ENCODE peak calls at places on chromosomes 5 and 9, in ten cellular contexts. One of them, this sample, is unnamed.

GRCh38 chr5:28807230-28807629 is 1768.8 kb upstream of the CDH9 start:
- DNase-seq in mesendoderm: no peak
- DNase-seq in neuronal stem cell: no peak
- DNase-seq in GM23338: no peak
- DNase-seq in CD8-positive, alpha-beta memory T cell: no peak
- DNase-seq in H1: no peak
- DNase-seq in thoracic aorta: no peak
- DNase-seq in fibroblast of lung: no peak
- DNase-seq in heart right ventricle: no peak
- DNase-seq in upper lobe of right lung: no peak
- DNase-seq in this sample: no peak

GRCh38 chr5:14724633-14725032 is 60.1 kb downstream of the OTULIN start:
- DNase-seq in mesendoderm: no peak
- DNase-seq in heart right ventricle: no peak
- DNase-seq in fibroblast of lung: no peak
- DNase-seq in upper lobe of right lung: no peak
- DNase-seq in GM23338: no peak
- DNase-seq in neuronal stem cell: no peak
- DNase-seq in CD8-positive, alpha-beta memory T cell: no peak
- DNase-seq in H1: no peak
- DNase-seq in thoracic aorta: no peak
- DNase-seq in this sample: no peak

GRCh38 chr5:132747693-132748440 is 641 bp downstream of the CCNI2 start:
- DNase-seq in upper lobe of right lung: no peak
- DNase-seq in H1: peak; percentile 74
- DNase-seq in heart right ventricle: no peak
- DNase-seq in CD8-positive, alpha-beta memory T cell: peak; percentile 19
- DNase-seq in GM23338: peak; percentile 63
- DNase-seq in neuronal stem cell: no peak
- DNase-seq in mesendoderm: peak; percentile 28
- DNase-seq in fibroblast of lung: no peak
- DNase-seq in thoracic aorta: no peak
- DNase-seq in this sample: peak; percentile 77

GRCh38 chr5:122775713-122776084 is 819 bp downstream of the SNX2 start:
- DNase-seq in upper lobe of right lung: no peak
- DNase-seq in heart right ventricle: no peak
- DNase-seq in mesendoderm: no peak
- DNase-seq in thoracic aorta: no peak
- DNase-seq in GM23338: no peak
- DNase-seq in fibroblast of lung: peak; percentile 26
- DNase-seq in CD8-positive, alpha-beta memory T cell: no peak
- DNase-seq in H1: no peak
- DNase-seq in neuronal stem cell: no peak
- DNase-seq in this sample: no peak

GRCh38 chr9:126642839-126643238 is 29.1 kb downstream of the LMX1B start:
- DNase-seq in CD8-positive, alpha-beta memory T cell: no peak
- DNase-seq in upper lobe of right lung: no peak
- DNase-seq in thoracic aorta: no peak
- DNase-seq in mesendoderm: peak; percentile 88
- DNase-seq in heart right ventricle: no peak
- DNase-seq in H1: no peak
- DNase-seq in neuronal stem cell: no peak
- DNase-seq in GM23338: no peak
- DNase-seq in fibroblast of lung: no peak
- DNase-seq in this sample: no peak

GRCh38 chr5:6715758-6716633 is 2.8 kb downstream of the TENT4A start:
- DNase-seq in neuronal stem cell: no peak
- DNase-seq in upper lobe of right lung: peak; percentile 42
- DNase-seq in GM23338: no peak
- DNase-seq in CD8-positive, alpha-beta memory T cell: no peak
- DNase-seq in thoracic aorta: no peak
- DNase-seq in heart right ventricle: no peak
- DNase-seq in H1: no peak
- DNase-seq in fibroblast of lung: no peak
- DNase-seq in mesendoderm: no peak
- DNase-seq in this sample: no peak

GRCh38 chr9:124852829-124853531 is at the start of gene WDR38:
- DNase-seq in fibroblast of lung: peak; percentile 72
- DNase-seq in H1: peak; percentile 92
- DNase-seq in thoracic aorta: no peak
- DNase-seq in mesendoderm: peak; percentile 91
- DNase-seq in CD8-positive, alpha-beta memory T cell: peak; percentile 83
- DNase-seq in heart right ventricle: peak; percentile 83
- DNase-seq in neuronal stem cell: peak; percentile 78
- DNase-seq in GM23338: peak; percentile 89
- DNase-seq in upper lobe of right lung: peak; percentile 88
- DNase-seq in this sample: peak; percentile 91

GRCh38 chr5:79408028-79408427 is 105.9 kb downstream of the HOMER1 start:
- DNase-seq in thoracic aorta: no peak
- DNase-seq in fibroblast of lung: no peak
- DNase-seq in CD8-positive, alpha-beta memory T cell: no peak
- DNase-seq in upper lobe of right lung: no peak
- DNase-seq in neuronal stem cell: no peak
- DNase-seq in mesendoderm: no peak
- DNase-seq in H1: no peak
- DNase-seq in heart right ventricle: no peak
- DNase-seq in GM23338: no peak
- DNase-seq in this sample: no peak

GRCh38 chr5:10262995-10263394 is 12.9 kb downstream of the CCT5 start:
- DNase-seq in heart right ventricle: no peak
- DNase-seq in upper lobe of right lung: no peak
- DNase-seq in H1: no peak
- DNase-seq in thoracic aorta: no peak
- DNase-seq in fibroblast of lung: no peak
- DNase-seq in neuronal stem cell: no peak
- DNase-seq in GM23338: no peak
- DNase-seq in mesendoderm: no peak
- DNase-seq in CD8-positive, alpha-beta memory T cell: no peak
- DNase-seq in this sample: no peak

GRCh38 chr5:10262121-10262774 is 12.2 kb downstream of the CCT5 start:
- DNase-seq in GM23338: no peak
- DNase-seq in upper lobe of right lung: no peak
- DNase-seq in fibroblast of lung: no peak
- DNase-seq in heart right ventricle: no peak
- DNase-seq in H1: no peak
- DNase-seq in CD8-positive, alpha-beta memory T cell: no peak
- DNase-seq in mesendoderm: no peak
- DNase-seq in thoracic aorta: no peak
- DNase-seq in neuronal stem cell: no peak
- DNase-seq in this sample: no peak

GRCh38 chr5:10261065-10261464 is 11.0 kb downstream of the CCT5 start:
- DNase-seq in mesendoderm: no peak
- DNase-seq in fibroblast of lung: no peak
- DNase-seq in CD8-positive, alpha-beta memory T cell: no peak
- DNase-seq in thoracic aorta: no peak
- DNase-seq in neuronal stem cell: no peak
- DNase-seq in GM23338: no peak
- DNase-seq in heart right ventricle: no peak
- DNase-seq in upper lobe of right lung: no peak
- DNase-seq in H1: no peak
- DNase-seq in this sample: no peak

GRCh38 chr5:10257870-10258269 is 7.8 kb downstream of the CCT5 start:
- DNase-seq in upper lobe of right lung: no peak
- DNase-seq in neuronal stem cell: no peak
- DNase-seq in fibroblast of lung: no peak
- DNase-seq in H1: no peak
- DNase-seq in GM23338: no peak
- DNase-seq in CD8-positive, alpha-beta memory T cell: no peak
- DNase-seq in mesendoderm: no peak
- DNase-seq in heart right ventricle: no peak
- DNase-seq in thoracic aorta: no peak
- DNase-seq in this sample: no peak

GRCh38 chr5:10259916-10260315 is 9.8 kb downstream of the CCT5 start:
- DNase-seq in heart right ventricle: no peak
- DNase-seq in CD8-positive, alpha-beta memory T cell: no peak
- DNase-seq in thoracic aorta: no peak
- DNase-seq in H1: no peak
- DNase-seq in neuronal stem cell: no peak
- DNase-seq in fibroblast of lung: no peak
- DNase-seq in upper lobe of right lung: no peak
- DNase-seq in GM23338: no peak
- DNase-seq in mesendoderm: no peak
- DNase-seq in this sample: no peak
- H3K27ac ChIP-seq in heart right ventricle: no peak overlapping the region
- H3K27ac ChIP-seq in CD8-positive, alpha-beta memory T cell: no peak overlapping the region
- H3K27ac ChIP-seq in thoracic aorta: no peak overlapping the region
- H3K27ac ChIP-seq in H1: no peak overlapping the region
- H3K27ac ChIP-seq in neuronal stem cell: no peak overlapping the region
- H3K27ac ChIP-seq in fibroblast of lung: no peak overlapping the region
- H3K27ac ChIP-seq in upper lobe of right lung: no peak overlapping the region
- H3K27ac ChIP-seq in GM23338: no peak overlapping the region
- H3K27ac ChIP-seq in mesendoderm: no peak overlapping the region
- H3K27ac ChIP-seq in this sample: no peak overlapping the region

GRCh38 chr5:142447887-142448286 is 123.1 kb upstream of the SPRY4 start:
- DNase-seq in H1: no peak
- DNase-seq in mesendoderm: no peak
- DNase-seq in neuronal stem cell: no peak
- DNase-seq in heart right ventricle: no peak
- DNase-seq in GM23338: no peak
- DNase-seq in fibroblast of lung: no peak
- DNase-seq in CD8-positive, alpha-beta memory T cell: no peak
- DNase-seq in thoracic aorta: no peak
- DNase-seq in upper lobe of right lung: no peak
- DNase-seq in this sample: no peak

GRCh38 chr5:142446960-142447279 is 122.1 kb upstream of the SPRY4 start:
- DNase-seq in H1: no peak
- DNase-seq in neuronal stem cell: no peak
- DNase-seq in fibroblast of lung: no peak
- DNase-seq in mesendoderm: peak; percentile 78
- DNase-seq in thoracic aorta: no peak
- DNase-seq in upper lobe of right lung: no peak
- DNase-seq in CD8-positive, alpha-beta memory T cell: no peak
- DNase-seq in heart right ventricle: no peak
- DNase-seq in GM23338: no peak
- DNase-seq in this sample: no peak

GRCh38 chr5:142445266-142445665 is 120.4 kb upstream of the SPRY4 start:
- DNase-seq in thoracic aorta: no peak
- DNase-seq in neuronal stem cell: no peak
- DNase-seq in CD8-positive, alpha-beta memory T cell: no peak
- DNase-seq in mesendoderm: no peak
- DNase-seq in H1: no peak
- DNase-seq in fibroblast of lung: no peak
- DNase-seq in upper lobe of right lung: no peak
- DNase-seq in heart right ventricle: no peak
- DNase-seq in GM23338: no peak
- DNase-seq in this sample: no peak

GRCh38 chr5:142450419-142450818 is 125.6 kb upstream of the SPRY4 start:
- DNase-seq in CD8-positive, alpha-beta memory T cell: no peak
- DNase-seq in H1: no peak
- DNase-seq in GM23338: no peak
- DNase-seq in thoracic aorta: no peak
- DNase-seq in heart right ventricle: no peak
- DNase-seq in mesendoderm: no peak
- DNase-seq in fibroblast of lung: no peak
- DNase-seq in upper lobe of right lung: no peak
- DNase-seq in neuronal stem cell: no peak
- DNase-seq in this sample: no peak

DNA sequence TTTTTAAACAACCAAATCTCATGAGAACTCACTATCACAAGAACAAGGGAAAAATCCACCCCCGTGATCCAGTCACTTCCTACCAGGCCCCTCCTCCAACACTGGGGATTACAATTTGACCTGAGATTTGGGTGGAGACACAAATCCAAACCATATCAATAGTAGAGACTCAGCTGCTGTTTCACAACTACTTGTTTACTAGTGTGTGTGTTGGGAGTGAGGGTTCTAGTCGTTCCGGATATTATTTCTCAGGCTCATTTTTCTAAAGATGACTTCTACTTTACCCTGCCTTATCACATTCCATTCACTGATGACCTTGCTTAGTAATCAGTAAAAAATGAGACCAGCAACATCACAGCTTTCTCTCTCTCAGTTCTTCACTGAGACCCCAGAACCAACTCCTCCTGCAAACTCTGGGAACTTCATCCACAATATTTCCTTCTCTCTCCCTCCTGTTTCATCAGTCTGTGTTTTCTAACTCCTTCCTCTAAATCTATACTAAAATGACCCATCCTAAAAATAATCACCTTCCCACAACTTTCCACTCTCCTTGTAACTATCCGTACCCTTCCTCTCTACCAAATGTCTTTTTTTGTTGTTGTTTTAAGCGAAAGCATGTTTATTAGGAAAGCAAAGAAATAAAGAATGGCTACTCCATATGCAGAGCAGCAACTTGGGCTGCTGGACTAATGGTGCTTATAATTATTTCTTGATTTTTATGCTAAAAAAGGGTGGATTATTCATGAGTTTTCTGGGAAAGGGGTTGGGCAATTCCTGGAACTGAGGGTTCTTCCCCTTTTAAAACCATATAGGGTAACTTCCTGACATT is 121.5 kb upstream of the SPRY4 start:
- DNase-seq in upper lobe of right lung: no peak
- DNase-seq in H1: no peak
- DNase-seq in thoracic aorta: no peak
- DNase-seq in heart right ventricle: no peak
- DNase-seq in neuronal stem cell: no peak
- DNase-seq in GM23338: no peak
- DNase-seq in fibroblast of lung: peak; percentile 89
- DNase-seq in mesendoderm: peak; percentile 76
- DNase-seq in CD8-positive, alpha-beta memory T cell: no peak
- DNase-seq in this sample: no peak
- H3K4me1 ChIP-seq in upper lobe of right lung: peaks cover 6% of the 10 kb centered on the region
- H3K4me1 ChIP-seq in H1: peaks cover 5% of the 10 kb centered on the region
- H3K4me1 ChIP-seq in thoracic aorta: no peaks in the 10 kb centered on the region
- H3K4me1 ChIP-seq in heart right ventricle: peaks cover 13% of the 10 kb centered on the region
- H3K4me1 ChIP-seq in neuronal stem cell: peaks cover 2% of the 10 kb centered on the region
- H3K4me1 ChIP-seq in GM23338: peaks cover 5% of the 10 kb centered on the region
- H3K4me1 ChIP-seq in fibroblast of lung: peaks cover 23% of the 10 kb centered on the region
- H3K4me1 ChIP-seq in mesendoderm: peaks cover 3% of the 10 kb centered on the region
- H3K4me1 ChIP-seq in CD8-positive, alpha-beta memory T cell: peaks cover 9% of the 10 kb centered on the region
- H3K4me1 ChIP-seq in this sample: no peaks in the 10 kb centered on the region

GRCh38 chr9:123283048-123283408 is 14.6 kb upstream of the STRBP start:
- DNase-seq in fibroblast of lung: no peak
- DNase-seq in upper lobe of right lung: no peak
- DNase-seq in neuronal stem cell: no peak
- DNase-seq in thoracic aorta: no peak
- DNase-seq in CD8-positive, alpha-beta memory T cell: no peak
- DNase-seq in mesendoderm: no peak
- DNase-seq in H1: no peak
- DNase-seq in GM23338: no peak
- DNase-seq in heart right ventricle: no peak
- DNase-seq in this sample: no peak
- H3K27ac ChIP-seq in fibroblast of lung: no peak overlapping the region
- H3K27ac ChIP-seq in upper lobe of right lung: no peak overlapping the region
- H3K27ac ChIP-seq in neuronal stem cell: no peak overlapping the region
- H3K27ac ChIP-seq in thoracic aorta: no peak overlapping the region
- H3K27ac ChIP-seq in CD8-positive, alpha-beta memory T cell: no peak overlapping the region
- H3K27ac ChIP-seq in mesendoderm: no peak overlapping the region
- H3K27ac ChIP-seq in H1: no peak overlapping the region
- H3K27ac ChIP-seq in GM23338: no peak overlapping the region
- H3K27ac ChIP-seq in heart right ventricle: no peak overlapping the region
- H3K27ac ChIP-seq in this sample: no peak overlapping the region

DNA sequence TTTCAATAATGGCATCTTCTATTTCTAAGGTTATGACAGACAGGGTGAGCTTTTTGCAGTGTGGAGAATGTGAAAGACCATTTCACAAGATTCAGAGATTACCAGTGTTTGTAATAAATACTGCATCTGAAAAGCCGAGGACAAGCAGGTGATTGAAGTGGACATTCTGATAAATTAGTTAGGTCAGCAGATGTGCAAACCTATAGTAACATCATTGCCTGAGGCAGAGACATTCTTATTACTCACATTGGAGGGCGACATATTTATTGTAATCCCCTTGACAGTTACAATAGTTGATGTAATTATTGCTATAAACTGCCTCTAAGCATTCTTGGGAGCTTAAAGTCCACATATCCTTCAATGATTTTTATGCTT is 3.3 kb downstream of the RASGRF2 start:
- DNase-seq in thoracic aorta: no peak
- DNase-seq in heart right ventricle: no peak
- DNase-seq in CD8-positive, alpha-beta memory T cell: no peak
- DNase-seq in upper lobe of right lung: no peak
- DNase-seq in neuronal stem cell: no peak
- DNase-seq in GM23338: no peak
- DNase-seq in H1: no peak
- DNase-seq in mesendoderm: no peak
- DNase-seq in fibroblast of lung: no peak
- DNase-seq in this sample: no peak
- H3K4me1 ChIP-seq in thoracic aorta: peaks cover 6% of the 10 kb centered on the region
- H3K4me1 ChIP-seq in heart right ventricle: peaks cover 11% of the 10 kb centered on the region
- H3K4me1 ChIP-seq in CD8-positive, alpha-beta memory T cell: peaks cover 44% of the 10 kb centered on the region
- H3K4me1 ChIP-seq in upper lobe of right lung: peaks cover 12% of the 10 kb centered on the region
- H3K4me1 ChIP-seq in neuronal stem cell: peaks cover 5% of the 10 kb centered on the region
- H3K4me1 ChIP-seq in GM23338: peaks cover 54% of the 10 kb centered on the region
- H3K4me1 ChIP-seq in H1: peaks cover 18% of the 10 kb centered on the region
- H3K4me1 ChIP-seq in mesendoderm: peaks cover 6% of the 10 kb centered on the region
- H3K4me1 ChIP-seq in fibroblast of lung: peaks cover 21% of the 10 kb centered on the region
- H3K4me1 ChIP-seq in this sample: peaks cover 5% of the 10 kb centered on the region